ENCODE peak calls at places on chromosomes 12 and 14, in five cellular contexts. One of them, this sample, is unnamed.

GRCh38 chr12:64858882-64859281 is 34.4 kb downstream of the TBC1D30 start:
- DNase-seq in breast epithelium: no peak
- DNase-seq in A549: no peak
- DNase-seq in NCI-H2171: no peak
- DNase-seq in right lobe of liver: no peak
- DNase-seq in this sample: no peak

GRCh38 chr12:2354151-2354991 is 301.6 kb downstream of the CACNA1C start:
- DNase-seq in breast epithelium: no peak
- DNase-seq in NCI-H2171: no peak
- DNase-seq in right lobe of liver: no peak
- DNase-seq in A549: no peak
- DNase-seq in this sample: peak; percentile 64

GRCh38 chr14:101821528-101821927 is 60.0 kb downstream of the PPP2R5C start:
- DNase-seq in NCI-H2171: no peak
- DNase-seq in right lobe of liver: no peak
- DNase-seq in A549: no peak
- DNase-seq in breast epithelium: no peak
- DNase-seq in this sample: no peak

GRCh38 chr14:31937730-31938346 is 139.3 kb upstream of the ARHGAP5 start:
- DNase-seq in A549: peak; percentile 75
- DNase-seq in right lobe of liver: no peak
- DNase-seq in breast epithelium: peak; percentile 26
- DNase-seq in NCI-H2171: no peak
- DNase-seq in this sample: peak; percentile 99

GRCh38 chr12:33427071-33427470 is 12.5 kb downstream of the SYT10 start:
- DNase-seq in breast epithelium: no peak
- DNase-seq in A549: no peak
- DNase-seq in NCI-H2171: no peak
- DNase-seq in right lobe of liver: no peak
- DNase-seq in this sample: peak; percentile 40

GRCh38 chr12:122062832-122063690 is 15.5 kb upstream of the MLXIP start:
- DNase-seq in A549: peak; percentile 51
- DNase-seq in NCI-H2171: no peak
- DNase-seq in right lobe of liver: peak; percentile 90
- DNase-seq in breast epithelium: no peak
- DNase-seq in this sample: peak; percentile 93

GRCh38 chr12:67853204-67853603 is 136.0 kb upstream of the IFNG-AS1 start:
- DNase-seq in breast epithelium: no peak
- DNase-seq in right lobe of liver: no peak
- DNase-seq in NCI-H2171: no peak
- DNase-seq in A549: no peak
- DNase-seq in this sample: no peak

GRCh38 chr12:22640851-22641250 is 15.9 kb downstream of the ETNK1 start:
- DNase-seq in NCI-H2171: no peak
- DNase-seq in right lobe of liver: no peak
- DNase-seq in breast epithelium: no peak
- DNase-seq in A549: no peak
- DNase-seq in this sample: no peak

GRCh38 chr14:71538949-71539659 is 393.1 kb upstream of the RGS6 start:
- DNase-seq in A549: no peak
- DNase-seq in right lobe of liver: no peak
- DNase-seq in breast epithelium: no peak
- DNase-seq in NCI-H2171: no peak
- DNase-seq in this sample: no peak

GRCh38 chr14:54650331-54651017 is 83.5 kb downstream of the SAMD4A start:
- DNase-seq in A549: peak; percentile 21
- DNase-seq in right lobe of liver: no peak
- DNase-seq in NCI-H2171: no peak
- DNase-seq in breast epithelium: peak; percentile 48
- DNase-seq in this sample: peak; percentile 96

GRCh38 chr12:96571101-96571862 is 81.9 kb downstream of the CFAP54 start:
- DNase-seq in A549: no peak
- DNase-seq in breast epithelium: no peak
- DNase-seq in right lobe of liver: no peak
- DNase-seq in NCI-H2171: no peak
- DNase-seq in this sample: no peak

GRCh38 chr12:76820888-76821482 is 57.1 kb downstream of the ZDHHC17 start:
- DNase-seq in right lobe of liver: no peak
- DNase-seq in A549: peak; percentile 39
- DNase-seq in breast epithelium: no peak
- DNase-seq in NCI-H2171: peak; percentile 18
- DNase-seq in this sample: peak; percentile 39

GRCh38 chr14:60235440-60235839 is 13.6 kb upstream of the PPM1A start:
- DNase-seq in breast epithelium: no peak
- DNase-seq in right lobe of liver: no peak
- DNase-seq in A549: no peak
- DNase-seq in NCI-H2171: no peak
- DNase-seq in this sample: no peak

GRCh38 chr12:115838952-115839351 is 438.5 kb downstream of the MED13L start:
- DNase-seq in right lobe of liver: no peak
- DNase-seq in A549: no peak
- DNase-seq in NCI-H2171: no peak
- DNase-seq in breast epithelium: no peak
- DNase-seq in this sample: no peak

GRCh38 chr14:70361893-70362292 is 2.4 kb upstream of the COX16 start:
- DNase-seq in breast epithelium: no peak
- DNase-seq in NCI-H2171: no peak
- DNase-seq in A549: no peak
- DNase-seq in right lobe of liver: no peak
- DNase-seq in this sample: no peak

GRCh38 chr12:98224584-98225221 is 290.7 kb upstream of the TMPO start:
- DNase-seq in right lobe of liver: no peak
- DNase-seq in A549: no peak
- DNase-seq in NCI-H2171: no peak
- DNase-seq in breast epithelium: no peak
- DNase-seq in this sample: no peak

GRCh38 chr14:99838555-99839193 is 45.5 kb downstream of the EML1 start:
- DNase-seq in NCI-H2171: no peak
- DNase-seq in breast epithelium: no peak
- DNase-seq in right lobe of liver: no peak
- DNase-seq in A549: no peak
- DNase-seq in this sample: peak; percentile 25

GRCh38 chr12:19605720-19606119 is 166.4 kb downstream of the AEBP2 start:
- DNase-seq in NCI-H2171: no peak
- DNase-seq in right lobe of liver: no peak
- DNase-seq in breast epithelium: no peak
- DNase-seq in A549: no peak
- DNase-seq in this sample: no peak

GRCh38 chr14:66596241-66596985 is 88.5 kb downstream of the GPHN start:
- DNase-seq in NCI-H2171: peak; percentile 90
- DNase-seq in right lobe of liver: no peak
- DNase-seq in A549: no peak
- DNase-seq in breast epithelium: no peak
- DNase-seq in this sample: no peak

GRCh38 chr14:64830961-64831360 is 48.7 kb downstream of the SPTB start:
- DNase-seq in A549: no peak
- DNase-seq in NCI-H2171: no peak
- DNase-seq in breast epithelium: no peak
- DNase-seq in right lobe of liver: no peak
- DNase-seq in this sample: no peak

GRCh38 chr14:70133461-70133860 is 55.3 kb downstream of the SLC8A3 start:
- DNase-seq in A549: no peak
- DNase-seq in breast epithelium: no peak
- DNase-seq in right lobe of liver: no peak
- DNase-seq in NCI-H2171: no peak
- DNase-seq in this sample: no peak

GRCh38 chr12:131928080-131928764 is 854 bp upstream of the PUS1 start:
- DNase-seq in NCI-H2171: no peak
- DNase-seq in right lobe of liver: peak; percentile 52
- DNase-seq in breast epithelium: no peak
- DNase-seq in A549: no peak
- DNase-seq in this sample: no peak

GRCh38 chr14:42731480-42731879 is 1124.8 kb downstream of the LRFN5 start:
- DNase-seq in right lobe of liver: no peak
- DNase-seq in breast epithelium: no peak
- DNase-seq in NCI-H2171: no peak
- DNase-seq in A549: no peak
- DNase-seq in this sample: no peak

GRCh38 chr12:130761537-130762318 is 45.6 kb upstream of the RIMBP2 start:
- DNase-seq in A549: peak; percentile 82
- DNase-seq in NCI-H2171: no peak
- DNase-seq in breast epithelium: no peak
- DNase-seq in right lobe of liver: no peak
- DNase-seq in this sample: peak; percentile 78

GRCh38 chr12:32074432-32074831 is 32.2 kb upstream of the BICD1 start:
- DNase-seq in A549: no peak
- DNase-seq in NCI-H2171: no peak
- DNase-seq in right lobe of liver: no peak
- DNase-seq in breast epithelium: no peak
- DNase-seq in this sample: no peak

GRCh38 chr12:9787340-9787737 is 26.6 kb upstream of the CD69 start:
- DNase-seq in A549: no peak
- DNase-seq in right lobe of liver: no peak
- DNase-seq in breast epithelium: no peak
- DNase-seq in NCI-H2171: no peak
- DNase-seq in this sample: peak; percentile 13

GRCh38 chr14:101350021-101350420 is 211.3 kb upstream of the DIO3 start:
- DNase-seq in right lobe of liver: no peak
- DNase-seq in NCI-H2171: no peak
- DNase-seq in breast epithelium: no peak
- DNase-seq in A549: no peak
- DNase-seq in this sample: no peak

GRCh38 chr12:102388469-102388868 is 91.9 kb downstream of the IGF1 start:
- DNase-seq in A549: no peak
- DNase-seq in breast epithelium: no peak
- DNase-seq in NCI-H2171: no peak
- DNase-seq in right lobe of liver: no peak
- DNase-seq in this sample: no peak

GRCh38 chr12:100579844-100580243 is 6.4 kb downstream of the GAS2L3 start:
- DNase-seq in breast epithelium: no peak
- DNase-seq in A549: no peak
- DNase-seq in right lobe of liver: no peak
- DNase-seq in NCI-H2171: no peak
- DNase-seq in this sample: peak; percentile 31

GRCh38 chr12:47942327-47943230 is 20.8 kb upstream of the TMEM106C start:
- DNase-seq in breast epithelium: no peak
- DNase-seq in right lobe of liver: no peak
- DNase-seq in NCI-H2171: no peak
- DNase-seq in A549: no peak
- DNase-seq in this sample: peak; percentile 18

GRCh38 chr14:22099942-22100763 is 426.5 kb upstream of the OR4E1 start:
- DNase-seq in NCI-H2171: peak; percentile 64
- DNase-seq in A549: peak; percentile 5
- DNase-seq in right lobe of liver: no peak
- DNase-seq in breast epithelium: no peak
- DNase-seq in this sample: peak; percentile 78

GRCh38 chr12:3869860-3870259 is 3.3 kb downstream of the PARP11 start:
- DNase-seq in right lobe of liver: no peak
- DNase-seq in A549: no peak
- DNase-seq in NCI-H2171: no peak
- DNase-seq in breast epithelium: no peak
- DNase-seq in this sample: no peak

GRCh38 chr12:52602552-52602951 is 1.3 kb upstream of the KRT72 start:
- DNase-seq in right lobe of liver: no peak
- DNase-seq in A549: no peak
- DNase-seq in breast epithelium: no peak
- DNase-seq in NCI-H2171: no peak
- DNase-seq in this sample: no peak

GRCh38 chr12:132275110-132275531 is 54.3 kb downstream of the GALNT9 start:
- DNase-seq in right lobe of liver: no peak
- DNase-seq in A549: peak; percentile 92
- DNase-seq in breast epithelium: no peak
- DNase-seq in NCI-H2171: no peak
- DNase-seq in this sample: peak; percentile 52

GRCh38 chr12:60308366-60309000 is 712.7 kb downstream of the SLC16A7 start:
- DNase-seq in breast epithelium: no peak
- DNase-seq in A549: no peak
- DNase-seq in NCI-H2171: no peak
- DNase-seq in right lobe of liver: no peak
- DNase-seq in this sample: peak; percentile 51

GRCh38 chr12:131390408-131391100 is 320.3 kb upstream of the SFSWAP start:
- DNase-seq in right lobe of liver: no peak
- DNase-seq in NCI-H2171: no peak
- DNase-seq in A549: peak; percentile 43
- DNase-seq in breast epithelium: no peak
- DNase-seq in this sample: peak; percentile 28

GRCh38 chr12:57296291-57296690 is 45.3 kb upstream of the STAC3 start:
- DNase-seq in A549: no peak
- DNase-seq in right lobe of liver: no peak
- DNase-seq in breast epithelium: no peak
- DNase-seq in NCI-H2171: no peak
- DNase-seq in this sample: no peak